ENCODE peak calls at places on chromosomes 5 and 9, in nine cellular contexts. T, W, Z, K, G, X, L, E and Q are unnamed samples.

GRCh38 chr9:128729766-128730517 is 6.0 kb upstream of the ZDHHC12 start:
- DNase-seq in T (no peak), W (no peak), Z (no peak), K (no peak), G (no peak), X (no peak), L (no peak), E (no peak), Q (no peak)

GRCh38 chr9:19999491-20000057 is 210.7 kb upstream of the SLC24A2 start:
- DNase-seq in T (no peak), W (peak; percentile 81), Z (no peak), K (no peak), G (peak; percentile 45), X (peak; percentile 47), L (peak; percentile 90), E (peak; percentile 77), Q (peak; percentile 12)

GRCh38 chr9:96045811-96046210 is 170.3 kb downstream of the ERCC6L2 start:
- DNase-seq in T (no peak), W (no peak), Z (no peak), K (no peak), G (no peak), X (no peak), L (no peak), E (no peak), Q (no peak)

GRCh38 chr5:169421677-169422076 is 120.7 kb upstream of the SLIT3 start:
- DNase-seq in T (no peak), W (no peak), Z (no peak), K (no peak), G (no peak), X (no peak), L (no peak), E (no peak), Q (no peak)

GRCh38 chr5:133735346-133735745 is 123.0 kb upstream of the FSTL4 start:
- DNase-seq in T (no peak), W (no peak), Z (no peak), K (no peak), G (no peak), X (peak; percentile 57), L (no peak), E (no peak), Q (no peak)

GRCh38 chr9:134726026-134726721 is 84.6 kb downstream of the COL5A1 start:
- DNase-seq in T (no peak), W (no peak), Z (no peak), K (no peak), G (no peak), X (no peak), L (no peak), E (no peak), Q (no peak)

GRCh38 chr5:40841068-40841805 is at the start of gene CARD6:
- DNase-seq in T (no peak), W (no peak), Z (no peak), K (no peak), G (peak; percentile 26), X (no peak), L (no peak), E (no peak), Q (peak; percentile 63)

GRCh38 chr5:14829396-14829795 is 42.2 kb downstream of the ANKH start:
- DNase-seq in T (no peak), W (no peak), Z (no peak), K (no peak), G (no peak), X (no peak), L (no peak), E (no peak), Q (no peak)

GRCh38 chr5:509632-510185 is 14.5 kb downstream of the SLC9A3 start:
- DNase-seq in T (no peak), W (no peak), Z (no peak), K (no peak), G (no peak), X (no peak), L (no peak), E (no peak), Q (no peak)

GRCh38 chr5:73519531-73520283 is 21.5 kb downstream of the BTF3 start:
- DNase-seq in T (peak; percentile 86), W (peak; percentile 44), Z (peak; percentile 72), K (peak; percentile 28), G (peak; percentile 73), X (no peak), L (peak; percentile 27), E (peak; percentile 66), Q (peak; percentile 89)